ENCODE peak calls at places on chromosomes 7 and 10, in six cellular contexts. S is stimulated activated CD4-positive, alpha-beta T cell treated with anti-CD3 and anti-CD28 coated beads, Interleukin-2, amount 100 ng/mL, for 48 hours; K is MCF 10A; R is cardiac septum; I is iPS DF 6.9; D is NCI-H2171. Z is an unnamed sample.

GRCh38 chr7:106112972-106113421 is 885 bp upstream of the SYPL1 start:
- DNase-seq in S (no peak), K (no peak), R (no peak), I (no peak), D (no peak), Z (no peak)

GRCh38 chr10:126060232-126060935 is 164.0 kb downstream of the FANK1 start:
- DNase-seq in S (no peak), K (peak), R (no peak), I (no peak), D (no peak), Z (no peak)

GRCh38 chr7:124783271-124783670 is 17.7 kb upstream of the GPR37 start:
- DNase-seq in S (no peak), K (no peak), R (no peak), I (no peak), D (no peak), Z (no peak)

GRCh38 chr7:152869041-152869676 is 109.6 kb downstream of the ACTR3B start:
- DNase-seq in S (no peak), K (no peak), R (peak), I (no peak), D (no peak), Z (no peak)

GRCh38 chr10:124647421-124648130 is 96.6 kb downstream of the FAM53B start:
- DNase-seq in S (peak), K (peak), R (peak), I (no peak), D (no peak), Z (no peak)

GRCh38 chr7:79664884-79665676 is 211.6 kb upstream of the MAGI2 start:
- DNase-seq in S (no peak), K (no peak), R (peak), I (no peak), D (no peak), Z (no peak)

GRCh38 chr7:135232720-135233119 is 918 bp upstream of the STRA8 start:
- DNase-seq in S (no peak), K (no peak), R (no peak), I (no peak), D (no peak), Z (no peak)

GRCh38 chr7:1942704-1943294 is 272.7 kb downstream of the ELFN1 start:
- DNase-seq in S (no peak), K (no peak), R (no peak), I (no peak), D (no peak), Z (no peak)

GRCh38 chr10:109996766-109997171 is 11.0 kb upstream of the ADD3 start:
- DNase-seq in S (no peak), K (no peak), R (no peak), I (no peak), D (no peak), Z (no peak)

GRCh38 chr7:138667535-138667934 is 33.6 kb downstream of the SVOPL start:
- DNase-seq in S (no peak), K (no peak), R (no peak), I (no peak), D (no peak), Z (no peak)

GRCh38 chr10:54903770-54904169 is 102.7 kb upstream of the PCDH15 start:
- DNase-seq in S (no peak), K (no peak), R (no peak), I (no peak), D (no peak), Z (no peak)

GRCh38 chr10:17504547-17505245 is 50.3 kb upstream of the ST8SIA6 start:
- DNase-seq in S (no peak), K (no peak), R (no peak), I (no peak), D (no peak), Z (no peak)

GRCh38 chr10:23453465-23453864 is 14.6 kb downstream of the OTUD1 start:
- DNase-seq in S (no peak), K (no peak), R (no peak), I (no peak), D (no peak), Z (no peak)

Z was measured in RWPE2.